ENCODE peak calls at places on chromosomes 12 and 14, in four cellular contexts. One of them, this sample, is unnamed.

GRCh38 chr14:52706724-52707706 is at the start of gene PSMC6:
- DNase-seq in HT1080: peak; percentile 83
- DNase-seq in neural progenitor cell: peak; percentile 94
- DNase-seq in activated CD4-positive, alpha-beta T cell treated with anti-CD3 and anti-CD28 coated beads, Interleukin-2, amount 10 ng/mL, durations not matched to agents 7 days and 5 days: peak; percentile 96
- DNase-seq in this sample: peak; percentile 85

GRCh38 chr12:112664569-112664968 is 127.0 kb upstream of the RPH3A start:
- DNase-seq in HT1080: peak; percentile 5
- DNase-seq in neural progenitor cell: peak; percentile 78
- DNase-seq in activated CD4-positive, alpha-beta T cell treated with anti-CD3 and anti-CD28 coated beads, Interleukin-2, amount 10 ng/mL, durations not matched to agents 7 days and 5 days: no peak
- DNase-seq in this sample: no peak

GRCh38 chr14:90661881-90662280 is 154.3 kb downstream of the TTC7B start:
- DNase-seq in HT1080: no peak
- DNase-seq in neural progenitor cell: no peak
- DNase-seq in activated CD4-positive, alpha-beta T cell treated with anti-CD3 and anti-CD28 coated beads, Interleukin-2, amount 10 ng/mL, durations not matched to agents 7 days and 5 days: no peak
- DNase-seq in this sample: no peak

GRCh38 chr14:32808574-32809098 is 130.0 kb upstream of the NPAS3 start:
- DNase-seq in HT1080: no peak
- DNase-seq in activated CD4-positive, alpha-beta T cell treated with anti-CD3 and anti-CD28 coated beads, Interleukin-2, amount 10 ng/mL, durations not matched to agents 7 days and 5 days: no peak
- DNase-seq in neural progenitor cell: no peak
- DNase-seq in this sample: no peak

GRCh38 chr12:29552994-29553748 is 55.7 kb upstream of the OVCH1 start:
- DNase-seq in activated CD4-positive, alpha-beta T cell treated with anti-CD3 and anti-CD28 coated beads, Interleukin-2, amount 10 ng/mL, durations not matched to agents 7 days and 5 days: no peak
- DNase-seq in neural progenitor cell: no peak
- DNase-seq in HT1080: no peak
- DNase-seq in this sample: no peak

GRCh38 chr14:100536721-100537700 is 50.2 kb downstream of the BEGAIN start:
- DNase-seq in neural progenitor cell: no peak
- DNase-seq in activated CD4-positive, alpha-beta T cell treated with anti-CD3 and anti-CD28 coated beads, Interleukin-2, amount 10 ng/mL, durations not matched to agents 7 days and 5 days: no peak
- DNase-seq in HT1080: no peak
- DNase-seq in this sample: no peak

GRCh38 chr14:61478971-61479473 is 157.6 kb downstream of the PRKCH start:
- DNase-seq in activated CD4-positive, alpha-beta T cell treated with anti-CD3 and anti-CD28 coated beads, Interleukin-2, amount 10 ng/mL, durations not matched to agents 7 days and 5 days: peak; percentile 49
- DNase-seq in HT1080: no peak
- DNase-seq in neural progenitor cell: no peak
- DNase-seq in this sample: no peak

GRCh38 chr12:120625557-120626419 is 14.6 kb upstream of the CABP1 start:
- DNase-seq in HT1080: no peak
- DNase-seq in neural progenitor cell: peak; percentile 10
- DNase-seq in activated CD4-positive, alpha-beta T cell treated with anti-CD3 and anti-CD28 coated beads, Interleukin-2, amount 10 ng/mL, durations not matched to agents 7 days and 5 days: peak; percentile 26
- DNase-seq in this sample: no peak

GRCh38 chr12:80553316-80553715 is 109.3 kb downstream of the PTPRQ start:
- DNase-seq in HT1080: peak; percentile 81
- DNase-seq in activated CD4-positive, alpha-beta T cell treated with anti-CD3 and anti-CD28 coated beads, Interleukin-2, amount 10 ng/mL, durations not matched to agents 7 days and 5 days: no peak
- DNase-seq in neural progenitor cell: no peak
- DNase-seq in this sample: no peak

GRCh38 chr12:123131879-123132402 is 18.9 kb downstream of the PITPNM2 start:
- DNase-seq in neural progenitor cell: no peak
- DNase-seq in activated CD4-positive, alpha-beta T cell treated with anti-CD3 and anti-CD28 coated beads, Interleukin-2, amount 10 ng/mL, durations not matched to agents 7 days and 5 days: peak; percentile 53
- DNase-seq in HT1080: no peak
- DNase-seq in this sample: no peak

GRCh38 chr12:67705394-67706370 is 57.1 kb downstream of the DYRK2 start:
- DNase-seq in neural progenitor cell: no peak
- DNase-seq in activated CD4-positive, alpha-beta T cell treated with anti-CD3 and anti-CD28 coated beads, Interleukin-2, amount 10 ng/mL, durations not matched to agents 7 days and 5 days: no peak
- DNase-seq in HT1080: peak; percentile 92
- DNase-seq in this sample: peak; percentile 55